ENCODE peak calls at places on chromosomes 1 and 21, in six cellular contexts. S, B, E, I, C and H are unnamed samples.

GRCh38 chr1:161481624-161482392 is 23.4 kb upstream of the FCGR2A start:
- DNase-seq in S (no peak), B (no peak), E (no peak), I (no peak), C (no peak), H (no peak)

GRCh38 chr1:38209986-38210385 is 163.4 kb upstream of the POU3F1 start:
- DNase-seq in S (no peak), B (no peak), E (no peak), I (no peak), C (no peak), H (no peak)

GRCh38 chr1:228927947-228928898 is 192.9 kb downstream of the RHOU start:
- DNase-seq in S (no peak), B (no peak), E (no peak), I (no peak), C (no peak), H (no peak)

GRCh38 chr1:155199792-155200191 is 7.9 kb downstream of the THBS3 start:
- DNase-seq in S (no peak), B (no peak), E (no peak), I (no peak), C (no peak), H (no peak)

GRCh38 chr1:27556781-27557595 is 47.0 kb downstream of the AHDC1 start:
- DNase-seq in S (peak; percentile 91), B (peak; percentile 97), E (peak; percentile 99), I (peak; percentile 96), C (peak; percentile 98), H (peak; percentile 83)

GRCh38 chr1:40252601-40253000 is 4.9 kb downstream of the TMCO2 start:
- DNase-seq in S (no peak), B (no peak), E (no peak), I (no peak), C (no peak), H (no peak)

GRCh38 chr21:14267071-14267470 is 51.1 kb downstream of the RBM11 start:
- DNase-seq in S (no peak), B (no peak), E (no peak), I (no peak), C (no peak), H (no peak)

GRCh38 chr1:18955442-18956188 is 861 bp downstream of the IFFO2 start:
- DNase-seq in S (no peak), B (no peak), E (peak; percentile 75), I (peak; percentile 60), C (no peak), H (no peak)

GRCh38 chr21:34523019-34523418 is 11.0 kb upstream of the KCNE1 start:
- DNase-seq in S (no peak), B (no peak), E (no peak), I (peak; percentile 76), C (no peak), H (no peak)

GRCh38 chr1:46173361-46173856 is 1.5 kb upstream of the TSPAN1 start:
- DNase-seq in S (peak; percentile 43), B (peak; percentile 15), E (no peak), I (no peak), C (no peak), H (no peak)

GRCh38 chr1:173771536-173771935 is 52.9 kb upstream of the DARS2 start:
- DNase-seq in S (no peak), B (no peak), E (no peak), I (no peak), C (no peak), H (no peak)

GRCh38 chr1:230753586-230754251 is 6.5 kb downstream of the CAPN9 start:
- DNase-seq in S (no peak), B (peak; percentile 22), E (no peak), I (peak; percentile 72), C (no peak), H (no peak)

GRCh38 chr1:24996983-24997893 is 67.2 kb upstream of the RUNX3 start:
- DNase-seq in S (no peak), B (no peak), E (no peak), I (no peak), C (no peak), H (no peak)

GRCh38 chr1:90990779-90991178 is 31.1 kb downstream of the ZNF644 start:
- DNase-seq in S (no peak), B (no peak), E (no peak), I (no peak), C (no peak), H (no peak)

GRCh38 chr1:19439464-19440171 is 45.7 kb downstream of the CAPZB start:
- DNase-seq in S (no peak), B (no peak), E (peak; percentile 85), I (no peak), C (peak; percentile 87), H (no peak)

GRCh38 chr1:147912553-147912952 is 10.0 kb downstream of the GJA8 start:
- DNase-seq in S (no peak), B (no peak), E (no peak), I (no peak), C (no peak), H (no peak)

GRCh38 chr1:93177991-93178390 is 2.2 kb downstream of the TMED5 start:
- DNase-seq in S (no peak), B (peak; percentile 30), E (no peak), I (no peak), C (no peak), H (no peak)

GRCh38 chr1:91650764-91651163 is 150.1 kb downstream of the CDC7 start:
- DNase-seq in S (peak; percentile 99), B (peak; percentile 91), E (peak; percentile 94), I (peak; percentile 51), C (peak; percentile 93), H (peak; percentile 79)

GRCh38 chr1:34549199-34549598 is 205.6 kb upstream of the GJB5 start:
- DNase-seq in S (no peak), B (no peak), E (no peak), I (peak; percentile 62), C (no peak), H (no peak)

GRCh38 chr21:33402011-33402979 is 918 bp upstream of the IFNGR2 start:
- DNase-seq in S (peak; percentile 78), B (peak; percentile 59), E (peak; percentile 90), I (peak; percentile 53), C (peak; percentile 89), H (no peak)

GRCh38 chr1:234573711-234574299 is 36.2 kb downstream of the IRF2BP2 start:
- DNase-seq in S (no peak), B (no peak), E (peak; percentile 62), I (no peak), C (no peak), H (no peak)

DNA sequence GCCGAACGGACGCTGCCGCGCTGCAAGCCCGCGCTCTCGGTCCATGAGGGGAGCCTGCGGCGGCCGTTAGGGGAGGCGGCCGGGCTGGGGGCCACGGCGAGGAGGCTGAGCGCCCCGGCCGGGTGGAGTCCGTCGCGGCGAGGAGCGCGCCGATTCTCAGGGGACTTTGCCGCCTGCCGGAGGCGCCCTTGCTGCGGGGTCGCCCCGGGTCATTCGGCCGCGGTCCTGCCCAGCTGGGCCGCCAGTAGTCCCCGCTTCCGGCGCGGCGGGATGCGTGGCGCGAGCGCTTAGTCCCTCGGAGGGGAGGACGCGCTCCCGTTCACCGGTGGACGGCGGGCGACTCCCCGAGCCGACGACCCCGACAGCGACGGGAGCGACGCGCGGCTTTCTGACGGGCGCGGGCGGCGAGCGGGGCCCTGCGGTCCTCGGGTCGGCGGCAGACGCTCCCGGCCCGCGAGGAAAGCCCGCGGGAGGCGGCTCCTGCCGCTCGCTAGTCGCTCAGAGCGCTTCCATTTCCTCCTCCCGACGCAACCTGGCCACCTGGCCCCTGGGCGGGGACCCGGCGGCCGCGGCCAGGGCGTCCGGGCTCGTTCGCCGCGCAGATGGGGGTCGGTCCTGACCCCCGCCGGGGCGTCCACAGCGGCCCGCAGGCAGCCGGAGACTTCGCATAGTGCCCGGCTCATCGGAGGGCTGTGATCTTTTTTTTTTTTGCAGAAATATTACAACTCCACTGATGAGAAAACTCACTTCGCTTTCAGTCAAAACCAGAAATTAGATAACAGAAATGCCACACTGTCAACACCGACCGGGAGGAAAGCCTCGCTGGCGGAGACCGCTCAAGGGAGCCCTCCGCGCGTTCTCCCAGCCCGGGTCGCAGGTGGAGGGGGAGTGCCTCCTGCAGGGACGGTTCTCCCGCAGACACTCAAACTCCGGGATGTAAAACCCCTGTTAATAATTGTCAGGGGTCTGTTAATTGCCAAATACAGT is 640 bp upstream of the ZBTB21 start:
- DNase-seq in S (no peak), B (peak; percentile 8), E (no peak), I (peak; percentile 41), C (no peak), H (no peak)
- H3K4me3 ChIP-seq in S (peak overlapping the region; percentile 71), B (peak overlapping the region; percentile 43), E (peak overlapping the region; percentile 89), I (peak overlapping the region; percentile 80), C (peak overlapping the region; percentile 81), H (peak overlapping the region; percentile 75)

DNA sequence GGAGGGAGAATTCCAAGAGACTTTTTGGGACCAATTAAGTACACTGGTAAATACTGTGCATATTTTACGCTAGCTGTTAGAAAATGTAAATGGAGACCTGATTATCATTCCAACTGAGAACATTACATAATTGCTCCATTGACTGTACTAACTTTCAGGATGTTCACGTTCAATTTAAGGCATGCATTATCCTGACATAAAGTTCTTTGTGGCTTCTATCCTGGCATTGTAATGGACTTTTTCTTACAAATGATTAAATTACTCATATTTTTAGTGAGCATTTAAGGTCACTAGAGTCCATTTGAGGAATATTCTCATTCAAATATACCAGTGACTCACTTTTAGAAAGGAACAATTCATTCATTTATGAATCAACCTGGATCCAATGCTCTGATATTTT is 883.3 kb upstream of the TMPRSS15 start:
- DNase-seq in S (no peak), B (no peak), E (no peak), I (no peak), C (no peak), H (no peak)
- H3K4me3 ChIP-seq in S (no peak overlapping the region), B (no peak overlapping the region), E (no peak overlapping the region), I (no peak overlapping the region), C (no peak overlapping the region), H (no peak overlapping the region)

DNA sequence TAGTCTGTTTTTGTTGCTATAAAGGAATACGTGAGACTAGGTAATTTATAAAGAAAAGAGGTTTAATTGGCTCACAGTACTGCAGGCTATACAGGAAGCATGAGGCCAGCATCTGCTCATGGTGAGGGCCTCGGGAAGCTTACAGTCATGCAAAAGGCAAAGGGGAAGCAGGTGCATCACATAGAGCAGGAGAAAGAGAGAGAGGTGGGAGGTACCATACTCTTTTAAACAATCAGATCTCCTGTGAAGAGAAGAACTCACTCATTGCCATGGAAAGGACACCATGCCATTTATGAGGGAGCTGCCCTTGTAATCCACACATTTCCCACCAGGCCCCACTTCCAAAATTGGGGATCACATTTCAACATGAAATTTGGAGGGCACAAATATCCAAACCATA is 12.7 kb downstream of the PPP1R12B start:
- DNase-seq in S (no peak), B (no peak), E (no peak), I (no peak), C (no peak), H (no peak)
- H3K4me3 ChIP-seq in S (no peak overlapping the region), B (no peak overlapping the region), E (no peak overlapping the region), I (no peak overlapping the region), C (no peak overlapping the region), H (no peak overlapping the region)

DNA sequence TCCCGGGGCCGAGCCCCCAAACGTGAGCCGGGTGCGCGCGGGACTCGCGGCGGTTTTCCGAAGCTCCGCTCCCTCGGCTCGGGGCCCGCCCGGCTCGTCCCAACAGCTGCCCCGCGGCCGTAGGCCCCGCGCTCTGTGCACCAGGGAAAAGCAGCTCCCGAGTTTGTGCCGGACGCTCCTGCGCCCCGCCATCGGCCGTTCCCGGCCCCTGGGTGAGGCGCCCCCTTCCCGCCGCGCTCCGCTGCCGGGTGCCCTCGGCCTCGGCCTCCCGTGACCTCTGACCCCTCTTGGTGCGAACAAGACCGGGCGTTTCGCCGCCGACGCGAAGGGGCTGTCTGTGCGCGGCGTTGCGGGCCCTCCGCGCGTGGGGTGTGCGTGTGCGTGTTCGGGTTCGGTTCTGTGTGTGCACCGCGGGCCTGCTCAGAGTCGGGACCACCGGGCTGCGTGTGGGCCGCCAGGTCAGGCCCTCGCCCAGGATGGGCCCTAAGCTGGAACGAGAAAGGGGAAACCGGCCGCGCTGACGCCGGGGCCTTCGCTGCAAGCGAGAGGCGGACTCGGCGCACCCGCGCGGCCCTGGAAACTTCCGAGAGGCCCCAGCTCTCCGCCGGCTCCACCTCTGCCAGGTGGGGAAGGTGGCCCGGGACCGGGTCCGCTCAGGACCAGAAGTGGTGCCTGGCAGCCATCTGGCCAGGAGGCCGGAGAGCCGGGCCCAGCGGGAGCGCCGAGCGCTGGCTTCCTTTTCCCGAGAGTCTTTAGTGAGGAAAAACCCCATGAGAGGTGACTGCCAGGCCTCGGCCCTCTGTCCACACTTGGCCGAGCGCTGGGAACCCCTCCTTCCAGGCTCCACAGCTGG is 1.9 kb downstream of the PRDM16 start:
- DNase-seq in S (no peak), B (peak; percentile 32), E (peak; percentile 71), I (no peak), C (peak; percentile 52), H (no peak)
- H3K4me3 ChIP-seq in S (peak overlapping the region; percentile 29), B (peak overlapping the region; percentile 35), E (peak overlapping the region; percentile 92), I (peak overlapping the region; percentile 22), C (peak overlapping the region; percentile 79), H (peak overlapping the region; percentile 39)